ENCODE peak calls at places on chromosomes 4 and X, in nine cellular contexts. O, M, Y, D, R, A, I, Z and S are unnamed samples.

GRCh38 chr4:37627263-37627662 is 58.9 kb downstream of the RELL1 start:
- DNase-seq in Y (no peak), I (no peak), Z (no peak), R (no peak), M (peak), A (no peak), D (no peak), O (no peak), S (no peak)

GRCh38 chr4:16082424-16083216 is 1.2 kb downstream of the PROM1 start:
- DNase-seq in Y (peak), M (peak), I (no peak), O (no peak), Z (no peak), D (no peak), A (peak), R (no peak), S (no peak)

GRCh38 chr4:110977554-110977953 is 354.7 kb upstream of the PITX2 start:
- DNase-seq in M (no peak), I (no peak), O (no peak), Z (no peak), Y (no peak), A (no peak), D (no peak), R (no peak), S (no peak)

GRCh38 chr4:107721436-107722090 is 1.5 kb upstream of the PAPSS1 start:
- DNase-seq in A (peak), O (peak), Z (peak), M (no peak), R (no peak), Y (no peak), I (no peak), D (no peak), S (no peak)

GRCh38 chr4:73193659-73194058 is 64.9 kb downstream of the ANKRD17 start:
- DNase-seq in R (no peak), M (no peak), I (no peak), Z (no peak), A (no peak), O (no peak), Y (no peak), D (no peak), S (no peak)

GRCh38 chr4:40645576-40645975 is 15.9 kb upstream of the RBM47 start:
- DNase-seq in Y (no peak), O (no peak), A (no peak), R (no peak), M (no peak), Z (no peak), D (no peak), I (no peak), S (no peak)

GRCh38 chrX:14030248-14030592 is 528 bp upstream of the GEMIN8 start:
- DNase-seq in A (no peak), D (peak), I (no peak), O (no peak), Z (no peak), Y (no peak), R (peak), M (peak), S (no peak)

GRCh38 chr4:177410566-177410965 is 31.7 kb downstream of the AGA start:
- DNase-seq in Y (no peak), D (no peak), A (no peak), I (no peak), O (no peak), R (no peak), M (no peak), Z (no peak), S (no peak)

GRCh38 chr4:173590697-173591096 is 60.7 kb upstream of the HAND2 start:
- DNase-seq in R (no peak), D (no peak), A (no peak), O (no peak), Y (no peak), M (no peak), Z (no peak), I (peak), S (no peak)

GRCh38 chrX:115560211-115560977 is 580 bp upstream of the PLS3 start:
- DNase-seq in Y (no peak), D (no peak), O (no peak), I (no peak), R (peak), Z (no peak), A (no peak), M (peak), S (peak)

GRCh38 chrX:9562851-9563250 is 98.0 kb downstream of the TBL1X start:
- DNase-seq in I (peak), R (peak), A (no peak), M (peak), D (peak), Y (no peak), Z (no peak), O (no peak), S (peak)

GRCh38 chr4:73979407-73979806 is 2.4 kb downstream of the PF4 start:
- DNase-seq in Y (no peak), A (no peak), M (no peak), Z (no peak), I (no peak), R (no peak), O (no peak), D (no peak), S (no peak)

GRCh38 chrX:30312858-30313257 is 3.7 kb upstream of the NR0B1 start:
- DNase-seq in Y (no peak), R (no peak), I (no peak), A (no peak), Z (no peak), O (no peak), D (no peak), M (peak), S (no peak)

GRCh38 chr4:163161536-163162205 is 5.0 kb downstream of the NAF1 start:
- DNase-seq in M (peak), O (no peak), I (no peak), R (peak), A (no peak), D (peak), Z (no peak), Y (no peak), S (no peak)

GRCh38 chrX:98480606-98481005 is 1596.9 kb downstream of the RPA4 start:
- DNase-seq in A (no peak), M (no peak), I (no peak), Y (no peak), R (no peak), D (no peak), Z (no peak), O (no peak), S (no peak)

GRCh38 chr4:89929425-89930272 is 35.0 kb downstream of the MMRN1 start:
- DNase-seq in I (no peak), Z (no peak), A (no peak), O (peak), M (no peak), D (peak), Y (no peak), R (no peak), S (no peak)

GRCh38 chr4:138632856-138633255 is 382.7 kb upstream of the NOCT start:
- DNase-seq in I (no peak), Z (no peak), R (no peak), O (no peak), D (no peak), M (peak), Y (no peak), A (no peak), S (no peak)

DNA sequence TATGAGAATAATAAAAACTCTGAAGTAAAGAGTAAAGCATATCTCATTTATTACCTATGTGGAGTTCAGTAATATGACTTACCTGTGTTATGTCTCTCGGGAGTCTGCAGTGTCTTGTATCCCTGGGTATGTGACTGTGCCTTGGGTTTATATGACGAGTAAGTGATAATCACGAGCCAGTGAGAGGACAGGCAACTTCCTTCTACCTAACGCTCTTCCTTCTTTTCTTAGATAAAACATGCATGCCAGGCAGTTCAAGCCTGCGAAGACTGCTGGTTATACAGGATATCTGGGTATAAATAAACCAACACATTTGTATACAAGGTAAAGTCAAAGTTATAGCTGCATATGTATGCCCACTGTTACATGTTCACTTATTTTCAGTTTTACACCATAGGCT is at the start of gene HPGDS:
- DNase-seq in R (no peak), Y (no peak), D (no peak), O (no peak), A (no peak), I (no peak), M (no peak), Z (no peak), S (no peak)
- H3K27ac ChIP-seq in R (no peak), Y (no peak), D (no peak), O (no peak), A (no peak), I (no peak), M (no peak), Z (no peak), S (no peak)

DNA sequence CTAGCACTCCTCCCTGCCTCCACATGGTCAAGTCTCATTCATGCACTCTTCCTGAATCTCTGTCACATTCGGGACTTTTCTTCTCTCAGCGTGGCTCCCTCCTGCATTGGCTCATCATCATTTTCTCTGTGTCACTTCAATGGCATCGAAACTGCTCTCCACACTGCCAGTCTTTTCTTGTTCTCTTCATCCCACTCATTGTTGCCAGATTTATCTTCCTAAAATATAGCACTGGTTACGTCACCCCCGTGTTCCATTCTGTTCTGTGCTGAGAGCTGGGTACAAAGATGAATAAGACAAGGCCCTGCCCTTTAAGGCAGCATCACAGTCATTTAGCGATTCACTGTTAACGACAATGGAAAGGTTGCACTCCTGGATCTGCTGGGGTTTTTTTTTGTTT is 174.4 kb upstream of the TBC1D9 start:
- DNase-seq in Y (no peak), M (no peak), D (no peak), R (no peak), Z (no peak), I (no peak), A (no peak), O (no peak), S (no peak)
- H3K27ac ChIP-seq in Y (no peak), M (no peak), D (no peak), R (no peak), Z (no peak), I (no peak), A (no peak), O (no peak), S (no peak)

GRCh38 chrX:37809970-37810369 is 30.1 kb downstream of the CYBB start:
- DNase-seq in I (no peak), D (no peak), Z (no peak), Y (no peak), R (no peak), A (no peak), O (no peak), M (no peak), S (no peak)

GRCh38 chrX:37816766-37817165 is 30.6 kb downstream of the DYNLT3 start:
- DNase-seq in I (no peak), O (no peak), D (no peak), M (no peak), Z (no peak), A (no peak), R (no peak), Y (no peak), S (no peak)

GRCh38 chrX:37813570-37813969 is 33.7 kb downstream of the CYBB start:
- DNase-seq in I (no peak), O (no peak), A (no peak), D (no peak), R (no peak), Y (no peak), Z (no peak), M (no peak), S (no peak)

GRCh38 chrX:37815366-37815765 is 32.0 kb downstream of the DYNLT3 start:
- DNase-seq in D (no peak), I (no peak), Z (no peak), O (no peak), R (no peak), Y (no peak), A (no peak), M (no peak), S (no peak)

DNA sequence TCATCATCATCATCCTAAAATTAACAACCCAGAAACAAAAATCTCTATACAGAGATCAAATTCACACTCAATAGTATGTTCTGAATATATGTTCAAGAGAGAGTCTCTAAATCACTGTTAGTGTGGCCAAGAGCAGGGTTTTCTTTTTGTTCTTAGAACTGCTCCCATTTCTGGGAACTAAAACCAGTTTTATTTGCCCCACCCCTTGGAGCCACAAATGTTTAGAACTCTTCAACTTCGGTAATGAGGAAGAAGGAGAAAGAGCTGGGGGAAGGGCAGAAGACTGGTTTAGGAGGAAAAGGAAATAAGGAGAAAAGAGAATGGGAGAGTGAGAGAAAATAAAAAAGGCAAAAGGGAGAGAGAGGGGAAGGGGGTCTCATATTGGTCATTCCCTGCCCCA is 32.3 kb downstream of the CYBB start:
- DNase-seq in M (no peak), D (no peak), Y (no peak), A (no peak), I (no peak), R (no peak), O (no peak), Z (peak), S (no peak)
- H3K27ac ChIP-seq in M (no peak), D (no peak), Y (no peak), A (no peak), I (no peak), R (no peak), O (no peak), Z (peak), S (no peak)

GRCh38 chr4:71607780-71608673 is 175.9 kb downstream of the GC start:
- DNase-seq in D (peak), Z (no peak), O (no peak), Y (no peak), M (peak), I (no peak), R (peak), A (no peak), S (no peak)
- H3K27ac ChIP-seq in D (no peak), Z (no peak), O (no peak), Y (peak), M (peak), I (no peak), R (no peak), A (no peak), S (no peak)

GRCh38 chr4:185109736-185110135 is 33.3 kb upstream of the SLC25A4 start:
- DNase-seq in M (no peak), Y (no peak), R (no peak), O (no peak), Z (no peak), D (no peak), A (no peak), I (no peak), S (no peak)

GRCh38 chr4:185110375-185110823 is 32.7 kb upstream of the SLC25A4 start:
- DNase-seq in Y (no peak), M (no peak), D (no peak), A (no peak), R (no peak), O (no peak), I (no peak), Z (no peak), S (no peak)

GRCh38 chr4:185108669-185109068 is 34.4 kb upstream of the SLC25A4 start:
- DNase-seq in D (no peak), M (no peak), O (no peak), I (no peak), A (no peak), Z (no peak), Y (no peak), R (no peak), S (no peak)

GRCh38 chr4:185106353-185106752 is 36.7 kb upstream of the SLC25A4 start:
- DNase-seq in A (no peak), D (no peak), Y (no peak), I (no peak), R (no peak), Z (no peak), O (no peak), M (no peak), S (no peak)

GRCh38 chr4:185108185-185108584 is 34.9 kb upstream of the SLC25A4 start:
- DNase-seq in Y (no peak), Z (no peak), I (no peak), O (no peak), D (no peak), M (no peak), A (no peak), R (no peak), S (no peak)
- H3K27ac ChIP-seq in Y (peak), Z (no peak), I (no peak), O (no peak), D (no peak), M (no peak), A (peak), R (no peak), S (no peak)

GRCh38 chr4:145732416-145732815 is 52.5 kb downstream of the C4orf51 start:
- DNase-seq in D (no peak), Y (no peak), A (no peak), M (no peak), I (no peak), Z (no peak), R (no peak), O (no peak), S (no peak)
- H3K27ac ChIP-seq in D (peak), Y (peak), A (peak), M (peak), I (peak), Z (no peak), R (peak), O (no peak), S (peak)

GRCh38 chr4:2194556-2194955 is 47.4 kb downstream of the HAUS3 start:
- DNase-seq in I (no peak), D (no peak), Z (no peak), O (no peak), A (no peak), R (peak), M (peak), Y (no peak), S (no peak)
- H3K27ac ChIP-seq in I (no peak), D (no peak), Z (no peak), O (no peak), A (no peak), R (no peak), M (no peak), Y (no peak), S (no peak)

GRCh38 chr4:7759635-7760034 is 180.0 kb downstream of the AFAP1 start:
- DNase-seq in Z (no peak), Y (no peak), R (no peak), A (peak), M (no peak), D (no peak), I (no peak), O (no peak), S (no peak)
- H3K27ac ChIP-seq in Z (peak), Y (no peak), R (no peak), A (no peak), M (no peak), D (no peak), I (no peak), O (peak), S (no peak)

DNA sequence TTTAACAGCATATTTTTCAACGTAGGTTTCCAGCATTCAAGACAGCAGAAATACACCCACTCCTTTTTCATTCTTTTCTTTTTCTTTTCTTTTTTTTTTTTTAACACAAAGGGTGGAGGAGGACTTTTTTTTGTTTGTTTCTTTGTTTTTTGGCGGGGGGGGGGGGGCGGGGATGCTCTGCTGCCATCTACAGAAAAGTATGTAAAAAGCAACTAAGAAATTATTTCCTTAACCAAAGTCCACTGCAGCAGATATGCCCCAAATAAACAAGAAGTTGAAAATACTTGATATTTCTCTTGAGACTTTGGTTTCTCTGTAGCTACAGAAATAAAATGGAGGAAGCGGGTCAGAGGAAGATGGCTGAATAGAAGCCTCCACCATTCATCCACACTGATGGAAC is 63.2 kb upstream of the PBDC1 start:
- DNase-seq in Z (no peak), A (no peak), Y (no peak), M (no peak), I (no peak), R (no peak), D (no peak), O (no peak), S (no peak)
- H3K27ac ChIP-seq in Z (no peak), A (no peak), Y (no peak), M (no peak), I (no peak), R (no peak), D (no peak), O (no peak), S (no peak)

DNA sequence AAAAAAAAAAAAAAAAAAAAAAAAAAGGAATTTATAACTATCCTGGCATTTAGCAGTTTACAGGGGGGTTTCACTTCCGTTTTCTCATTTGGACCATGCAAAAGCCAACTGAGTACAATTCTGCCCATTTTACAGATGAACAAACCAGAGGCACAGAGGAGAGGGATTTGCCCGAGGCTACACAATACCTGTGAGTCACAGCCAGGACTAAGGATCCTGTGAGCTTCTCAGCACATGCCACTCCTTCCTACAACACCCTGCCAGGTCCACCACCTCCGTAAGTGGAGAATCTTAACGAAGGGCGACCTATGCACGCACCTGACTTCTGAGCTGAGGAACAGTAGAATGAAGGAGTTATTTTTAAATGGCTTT is 75.4 kb upstream of the USP9X start:
- DNase-seq in R (no peak), Y (no peak), A (no peak), I (no peak), O (no peak), Z (no peak), D (no peak), M (no peak), S (no peak)
- H3K27ac ChIP-seq in R (peak), Y (peak), A (peak), I (peak), O (peak), Z (no peak), D (peak), M (peak), S (peak)